ENCODE peak calls at places on chromosomes 13 and 19, in eight cellular contexts. G, M, K, P, W, T, E and I are unnamed samples. For H3K4me1, the result is how much of the 10 kb centered on the place peaks cover.

GRCh38 chr13:19781526-19781925 is 1.2 kb downstream of the PSPC1 start:
- DNase-seq in M (peak), T (peak), K (no peak), E (no peak), G (no peak), P (no peak), W (no peak), I (no peak)

GRCh38 chr13:113785051-113786010 is 26.3 kb downstream of the TMEM255B start:
- DNase-seq in P (peak), E (no peak), T (peak), G (peak), M (no peak), K (peak), W (no peak), I (no peak)

GRCh38 chr13:38602261-38602660 is 84.6 kb upstream of the FREM2 start:
- DNase-seq in M (no peak), T (peak), E (no peak), K (no peak), P (no peak), G (peak), W (no peak), I (no peak)

GRCh38 chr13:99948907-99949656 is 22.5 kb downstream of the ZIC5 start:
- DNase-seq in G (no peak), W (no peak), P (no peak), M (no peak), E (no peak), K (peak), T (no peak), I (no peak)

GRCh38 chr19:19488875-19489690 is 26.3 kb downstream of the TSSK6 start:
- DNase-seq in E (peak), G (peak), P (peak), M (peak), K (peak), W (peak), T (peak), I (peak)

GRCh38 chr13:36919206-36919832 is 719 bp downstream of the SMAD9 start:
- DNase-seq in T (peak), G (peak), W (no peak), M (peak), P (peak), E (peak), K (peak), I (peak)

GRCh38 chr19:18849838-18850400 is 18.2 kb downstream of the UPF1 start:
- DNase-seq in T (no peak), K (no peak), P (no peak), M (no peak), E (no peak), G (no peak), W (no peak), I (no peak)

GRCh38 chr13:66513728-66514127 is 716.4 kb downstream of the PCDH9 start:
- DNase-seq in T (no peak), E (no peak), G (peak), M (no peak), P (peak), W (no peak), K (no peak), I (no peak)

GRCh38 chr13:41455725-41456419 is 1.5 kb upstream of the RGCC start:
- DNase-seq in P (no peak), M (no peak), E (no peak), K (no peak), G (no peak), T (no peak), W (no peak), I (no peak)

GRCh38 chr19:42529248-42529764 is 1.0 kb upstream of the CEACAM1 start:
- DNase-seq in W (peak), G (peak), K (no peak), E (peak), P (peak), M (peak), T (peak), I (peak)

GRCh38 chr19:37803250-37803854 is 24.0 kb upstream of the ZNF573 start:
- DNase-seq in M (no peak), K (no peak), W (no peak), G (no peak), T (no peak), E (no peak), P (no peak), I (no peak)

GRCh38 chr19:2770055-2771013 is 12.7 kb downstream of the SGTA start:
- DNase-seq in E (peak), G (peak), K (no peak), W (no peak), M (no peak), T (no peak), P (peak), I (no peak)

GRCh38 chr13:98523455-98524102 is 53.3 kb downstream of the STK24 start:
- DNase-seq in E (no peak), T (no peak), M (no peak), K (no peak), W (no peak), G (no peak), P (no peak), I (no peak)

GRCh38 chr13:97640236-97640635 is 206.3 kb downstream of the RAP2A start:
- DNase-seq in K (no peak), P (no peak), M (no peak), G (no peak), W (no peak), T (no peak), E (no peak), I (no peak)

GRCh38 chr13:31611214-31611613 is 128.1 kb upstream of the RXFP2 start:
- DNase-seq in E (no peak), T (no peak), K (no peak), M (no peak), P (no peak), W (no peak), G (no peak), I (no peak)

GRCh38 chr13:113915012-113915763 is 51.3 kb upstream of the GAS6 start:
- DNase-seq in W (no peak), K (no peak), P (no peak), E (no peak), T (no peak), G (no peak), M (no peak), I (no peak)

GRCh38 chr13:66048888-66049287 is 1181.2 kb downstream of the PCDH9 start:
- DNase-seq in W (no peak), P (peak), E (no peak), M (no peak), K (no peak), T (no peak), G (no peak), I (no peak)

GRCh38 chr19:750640-751423 is at the start of gene MISP:
- DNase-seq in T (peak), G (no peak), P (no peak), M (no peak), E (no peak), W (no peak), K (no peak), I (peak)

GRCh38 chr19:35085947-35086346 is 29.7 kb upstream of the FXYD3 start:
- DNase-seq in W (no peak), E (no peak), G (no peak), P (no peak), K (no peak), T (no peak), M (no peak), I (no peak)

GRCh38 chr13:28346136-28346535 is 148.8 kb downstream of the FLT1 start:
- DNase-seq in P (peak), T (no peak), E (no peak), M (no peak), W (no peak), K (no peak), G (peak), I (no peak)

GRCh38 chr19:49432141-49433073 is 7.2 kb downstream of the GFY start:
- DNase-seq in K (no peak), T (no peak), P (no peak), M (no peak), G (no peak), W (no peak), E (no peak), I (no peak)

GRCh38 chr13:96822900-96823299 is 171.4 kb downstream of the OXGR1 start:
- DNase-seq in P (no peak), E (no peak), W (no peak), M (peak), G (peak), K (no peak), T (peak), I (peak)

GRCh38 chr13:26784704-26785639 is 24.4 kb upstream of the GPR12 start:
- DNase-seq in E (no peak), M (no peak), W (no peak), P (no peak), K (no peak), T (no peak), G (no peak), I (no peak)

GRCh38 chr13:39410089-39410901 is 192.7 kb downstream of the LHFPL6 start:
- DNase-seq in W (no peak), E (no peak), M (no peak), K (no peak), G (peak), P (peak), T (no peak), I (no peak)

GRCh38 chr13:97235549-97236206 is 13.5 kb downstream of the MBNL2 start:
- DNase-seq in G (no peak), T (no peak), M (peak), P (no peak), W (no peak), E (peak), K (no peak), I (peak)

GRCh38 chr13:58838615-58839014 is 1207.1 kb downstream of the PCDH17 start:
- DNase-seq in K (no peak), T (no peak), P (no peak), M (no peak), W (no peak), G (no peak), E (no peak), I (no peak)

GRCh38 chr13:92390217-92390616 is 836.4 kb upstream of the GPC6 start:
- DNase-seq in E (no peak), P (no peak), M (no peak), K (no peak), G (peak), W (no peak), T (no peak), I (no peak)

GRCh38 chr13:113625965-113626661 is 31.9 kb downstream of the ATP4B start:
- DNase-seq in K (no peak), P (peak), W (no peak), T (no peak), M (no peak), E (peak), G (peak), I (no peak)

GRCh38 chr19:36064829-36065228 is 10.1 kb downstream of the WDR62 start:
- DNase-seq in P (no peak), E (no peak), M (no peak), G (no peak), K (no peak), W (no peak), T (no peak), I (no peak)

GRCh38 chr13:100666124-100666523 is 8.5 kb downstream of the TMTC4 start:
- DNase-seq in P (no peak), W (no peak), T (no peak), E (no peak), M (peak), G (no peak), K (no peak), I (no peak)

DNA sequence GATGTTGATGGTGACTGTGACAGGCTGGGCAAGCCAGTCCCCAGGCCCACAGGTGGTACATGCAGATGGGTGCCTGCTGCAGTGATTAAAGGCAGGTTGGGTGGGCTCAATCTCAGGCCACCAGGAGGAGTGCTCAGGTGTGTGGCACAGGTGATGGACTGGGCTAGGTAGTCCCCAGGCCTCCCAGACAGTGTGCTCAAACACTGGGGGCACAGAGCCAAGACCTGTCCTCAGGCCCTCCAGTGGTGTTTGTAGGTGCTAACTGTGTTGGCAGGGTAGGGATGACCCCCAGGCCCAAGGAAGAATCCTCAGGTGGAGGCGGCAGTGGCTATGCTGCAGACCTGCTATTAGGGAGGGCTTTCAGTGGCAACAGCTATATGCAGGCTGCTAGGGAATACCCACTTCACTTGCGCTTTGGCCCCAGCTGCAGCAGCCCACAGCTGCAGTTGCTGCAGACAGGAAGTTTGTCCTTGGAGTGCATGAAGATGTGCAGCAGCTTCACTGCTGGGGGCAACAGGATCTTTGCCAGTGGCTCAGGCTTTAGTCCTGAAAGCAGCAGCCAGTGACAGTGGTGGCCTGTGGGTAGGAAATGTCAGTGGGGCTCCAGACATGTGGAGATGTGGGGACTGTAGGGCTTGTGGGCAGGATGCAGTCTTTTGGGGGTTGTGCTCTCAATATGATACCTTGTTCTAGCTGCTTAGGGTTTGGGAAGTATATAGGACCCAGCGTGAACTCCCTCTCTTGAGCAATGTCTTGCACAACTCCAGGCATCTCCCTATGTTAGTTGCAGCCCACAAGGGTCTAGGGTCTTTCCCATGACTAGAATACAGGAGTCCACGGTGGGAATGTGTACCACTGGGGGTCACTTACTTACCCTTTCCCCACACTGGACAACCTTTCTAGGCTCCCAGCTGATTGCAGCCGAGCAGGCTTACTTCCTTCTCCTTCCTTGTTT is 54.1 kb upstream of the MLNR start:
- DNase-seq in M (no peak), G (no peak), W (no peak), P (peak), K (no peak), E (no peak), T (no peak), I (peak)
- H3K4me1 ChIP-seq in M (under half), G (under half), W (under half), P (under half), K (under half), E (under half), T (under half), I (under half)

GRCh38 chr19:6522712-6523111 is 8.1 kb upstream of the TNFSF9 start:
- DNase-seq in E (no peak), K (no peak), G (no peak), P (no peak), M (no peak), W (no peak), T (no peak), I (no peak)
- H3K4me3 ChIP-seq in E (no peak), K (no peak), G (no peak), P (no peak), M (no peak), W (no peak), T (no peak), I (no peak)

DNA sequence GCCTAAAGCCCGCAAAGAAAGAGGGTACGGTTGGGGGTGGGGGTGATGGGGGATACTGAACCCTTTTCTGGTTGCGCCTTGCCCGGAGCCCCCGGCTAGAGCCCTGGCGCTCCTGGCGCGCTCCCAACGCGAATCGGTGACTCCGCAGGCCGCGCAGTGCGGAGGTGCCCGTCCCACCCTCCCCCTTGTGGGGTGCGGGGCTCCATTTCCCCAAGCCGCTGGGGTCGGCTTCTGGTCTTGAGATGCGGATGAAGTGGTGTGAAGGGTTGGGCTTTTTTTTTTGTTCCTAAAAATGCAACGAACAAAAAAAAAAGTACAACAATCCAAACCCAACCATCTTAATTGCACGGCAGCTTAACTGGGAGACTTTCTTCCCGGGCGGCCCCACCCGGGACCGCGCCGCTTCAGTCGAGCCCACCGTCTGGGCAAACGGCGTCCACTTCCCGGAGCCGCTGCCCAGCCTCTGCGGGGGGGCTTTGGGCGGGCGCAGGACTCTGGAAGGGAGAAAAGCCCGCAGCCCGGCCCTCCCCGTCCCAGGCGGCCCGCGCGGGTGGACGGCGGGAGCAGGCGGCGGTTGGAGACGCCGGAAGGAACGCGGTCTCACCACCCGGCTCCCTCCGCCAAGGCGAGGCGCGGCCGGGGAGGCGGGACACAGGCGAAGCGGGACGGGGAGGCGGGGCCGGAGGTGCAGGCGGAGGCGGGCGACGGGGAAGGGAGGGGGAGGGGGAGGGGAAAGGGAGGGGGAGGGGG is 501 bp upstream of the TRIM13 start:
- DNase-seq in M (peak), G (peak), P (peak), T (peak), E (peak), K (peak), W (peak), I (peak)
- H3K4me1 ChIP-seq in M (under half), G (under half), P (under half), T (under half), E (under half), K (under half), W (under half), I (under half)

GRCh38 chr13:83879431-83880171 is 2.7 kb downstream of the SLITRK1 start:
- DNase-seq in G (peak), E (no peak), P (no peak), K (no peak), W (no peak), M (no peak), T (no peak), I (peak)
- H3K4me3 ChIP-seq in G (no peak), E (no peak), P (peak), K (peak), W (no peak), M (peak), T (no peak), I (no peak)

GRCh38 chr19:45766293-45766918 is 2.6 kb downstream of the SIX5 start:
- DNase-seq in W (no peak), K (peak), G (no peak), E (peak), T (no peak), P (no peak), M (peak), I (peak)
- H3K4me1 ChIP-seq in W (under half), K (under half), G (under half), E (half or more), T (under half), P (under half), M (under half), I (half or more)

DNA sequence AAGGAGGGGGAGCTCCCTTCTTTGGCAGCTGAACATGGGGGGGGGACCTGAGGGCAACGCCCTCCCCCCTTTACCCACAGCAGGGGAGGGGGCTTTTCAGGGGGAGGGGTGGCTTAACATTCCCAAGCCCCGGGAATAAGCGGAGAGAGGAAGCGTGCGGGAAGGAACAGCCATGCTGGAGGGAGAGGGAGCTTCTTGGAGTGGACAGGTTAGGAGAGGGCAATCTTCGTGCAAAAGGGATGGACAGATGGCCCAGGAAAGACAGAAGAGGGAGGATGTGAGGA is 10.8 kb downstream of the C19orf81 start:
- DNase-seq in M (no peak), K (no peak), W (no peak), G (no peak), T (no peak), P (no peak), E (no peak), I (no peak)
- H3K4me3 ChIP-seq in M (no peak), K (no peak), W (no peak), G (no peak), T (no peak), P (no peak), E (no peak), I (no peak)

DNA sequence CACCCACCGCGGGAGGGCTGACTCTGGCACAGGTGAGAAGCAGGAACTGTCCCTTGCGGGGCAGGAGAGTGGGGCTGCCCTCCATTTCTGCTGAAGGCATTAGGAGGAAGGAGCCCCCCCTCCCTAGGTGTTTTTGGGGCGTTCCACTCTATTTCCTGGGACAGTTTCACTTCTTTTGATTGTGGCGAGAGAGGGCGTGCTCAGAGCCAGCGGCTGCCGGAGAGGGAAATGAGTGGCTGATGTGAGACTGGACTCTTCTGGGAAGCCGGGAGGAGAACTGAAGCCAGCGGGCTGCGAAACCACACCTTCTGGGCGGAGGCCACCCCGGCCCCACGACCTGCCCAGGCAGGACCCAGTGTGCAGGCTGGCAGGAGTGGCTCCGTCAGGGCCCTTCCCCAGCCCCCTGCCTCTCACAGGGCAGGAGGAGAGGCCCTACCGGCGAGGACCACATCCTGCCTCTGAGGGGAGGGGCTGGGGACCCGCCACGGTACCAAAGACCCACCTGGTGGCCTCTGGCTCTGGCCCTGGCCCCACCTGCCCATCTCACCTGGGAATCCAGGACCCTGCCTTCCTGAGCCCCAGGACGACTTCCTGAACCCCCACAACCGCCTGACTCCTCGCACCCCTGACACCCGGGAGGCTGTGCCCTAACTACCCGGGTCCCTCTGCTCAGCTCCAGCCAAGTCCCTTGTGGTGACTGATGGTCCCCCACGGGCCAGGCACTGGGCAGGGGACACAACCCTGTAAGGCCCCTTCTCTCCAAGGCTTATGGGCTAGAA is 25.9 kb downstream of the MPND start:
- DNase-seq in E (no peak), T (no peak), G (peak), M (no peak), P (no peak), K (peak), W (peak), I (no peak)
- H3K4me1 ChIP-seq in E (half or more), T (under half), G (under half), M (under half), P (under half), K (half or more), W (under half), I (half or more)

GRCh38 chr19:17447704-17448189 is 721 bp downstream of the TMEM221 start:
- DNase-seq in E (no peak), T (no peak), M (no peak), P (no peak), G (no peak), K (no peak), W (no peak), I (no peak)
- H3K4me3 ChIP-seq in E (no peak), T (peak), M (peak), P (peak), G (no peak), K (peak), W (no peak), I (no peak)